ENCODE peak calls at places on chromosomes 4 and X, in four cellular contexts. O is NT2/D1, H is fibroblast of pulmonary artery, C is lower leg skin. I is an unnamed sample.

GRCh38 chr4:139656614-139657486 is 8.8 kb upstream of the MGST2 start:
- DNase-seq in C (peak), O (peak), H (peak), I (peak)

GRCh38 chr4:165199722-165200121 is 7.6 kb upstream of the KLHL2 start:
- DNase-seq in C (no peak), H (no peak), O (no peak), I (no peak)

GRCh38 chr4:169416997-169417396 is 146.2 kb upstream of the SH3RF1 start:
- DNase-seq in O (no peak), C (no peak), H (no peak), I (no peak)

GRCh38 chr4:62377700-62378099 is 1177.6 kb downstream of the ADGRL3 start:
- DNase-seq in C (no peak), H (no peak), O (no peak), I (no peak)

GRCh38 chrX:154531626-154532025 is 15.0 kb downstream of the G6PD start:
- DNase-seq in C (no peak), H (peak), O (no peak), I (peak)

GRCh38 chrX:47581731-47582647 is at the start of gene TIMP1:
- DNase-seq in C (peak), H (peak), O (peak), I (peak)

GRCh38 chrX:10797493-10797892 is 177.1 kb upstream of the MID1 start:
- DNase-seq in H (peak), O (no peak), C (no peak), I (no peak)

GRCh38 chrX:37644381-37645305 is 40.9 kb upstream of the XK start:
- DNase-seq in H (no peak), O (no peak), C (peak), I (no peak)

GRCh38 chr4:72629540-72629939 is 60.5 kb upstream of the ADAMTS3 start:
- DNase-seq in C (no peak), H (peak), O (no peak), I (no peak)

DNA sequence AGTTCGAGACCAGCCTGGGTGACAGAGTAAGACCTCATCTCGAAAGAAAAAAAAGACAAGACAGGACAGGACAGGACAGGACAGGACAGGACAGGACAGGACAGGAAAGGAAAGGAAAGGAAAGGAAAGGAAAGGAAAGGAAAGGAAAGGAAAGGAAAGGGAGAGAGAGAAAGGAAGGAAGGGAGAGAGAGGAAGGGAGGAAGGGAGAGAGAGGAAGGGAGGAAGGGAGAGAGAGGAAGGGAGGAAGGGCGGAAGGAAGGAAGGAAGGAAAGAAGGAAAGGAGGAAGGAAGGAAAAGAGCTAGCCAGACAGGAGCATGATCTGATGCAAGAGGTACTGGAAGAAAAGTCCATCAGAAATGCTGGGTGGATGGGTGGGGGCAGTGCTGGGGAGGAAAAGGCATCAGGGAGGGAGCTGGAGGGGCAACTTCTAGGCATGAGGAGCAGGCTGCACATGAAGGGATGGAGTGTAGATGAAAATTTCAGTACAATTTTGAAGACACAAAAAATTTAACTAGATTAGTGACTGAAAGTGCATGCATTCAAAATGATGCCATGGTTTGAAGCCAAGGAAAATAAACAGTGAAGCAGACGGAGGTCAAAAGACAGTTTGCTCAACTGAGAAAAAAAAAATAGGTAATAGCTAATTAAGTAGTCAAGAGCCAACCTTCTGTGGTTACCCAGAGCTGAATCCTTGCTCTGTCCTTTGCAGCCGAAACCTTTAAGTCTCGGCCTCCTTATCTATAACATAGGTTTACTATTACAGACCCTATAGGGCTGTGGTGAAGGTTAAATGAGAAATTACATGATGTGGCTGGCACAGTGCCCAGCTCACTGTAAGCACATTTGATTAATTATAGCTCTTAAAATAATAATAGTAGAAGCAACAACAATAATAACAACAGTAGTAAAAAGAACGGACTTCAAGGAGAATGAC is 59.9 kb downstream of the ZNF827 start:
- DNase-seq in O (no peak), H (peak), C (no peak), I (no peak)
- H3K4me3 ChIP-seq in O (no peak), H (no peak), C (no peak), I (no peak)

GRCh38 chrX:69156638-69157037 is 8.6 kb downstream of the PJA1 start:
- DNase-seq in O (no peak), H (no peak), C (no peak), I (peak)
- H3K4me3 ChIP-seq in O (no peak), H (no peak), C (no peak), I (no peak)

DNA sequence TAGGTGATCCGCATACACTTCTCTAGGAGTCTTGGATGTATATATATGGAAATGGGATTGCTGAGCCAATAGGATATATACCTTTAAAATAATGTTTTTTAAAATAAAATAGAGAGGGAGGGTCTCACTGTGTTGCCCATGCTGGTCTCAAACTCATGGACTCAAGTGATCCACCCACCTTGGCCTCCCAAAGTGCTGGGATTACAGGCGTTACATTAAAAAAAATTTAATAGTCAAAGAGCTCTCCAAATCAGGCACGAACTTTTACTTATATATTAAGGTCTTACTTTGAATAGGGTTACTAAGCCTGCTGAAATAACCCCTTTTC is 109.0 kb downstream of the GNL3L start:
- DNase-seq in O (no peak), C (no peak), H (no peak), I (no peak)
- H3K4me3 ChIP-seq in O (peak), C (no peak), H (peak), I (peak)

GRCh38 chrX:44342866-44343265 is 606 bp downstream of the EFHC2 start:
- DNase-seq in O (no peak), C (no peak), H (no peak), I (no peak)
- H3K4me3 ChIP-seq in O (peak), C (no peak), H (peak), I (peak)

GRCh38 chr4:85828295-85828910 is 353.5 kb downstream of the ARHGAP24 start:
- DNase-seq in C (no peak), O (no peak), H (peak), I (no peak)
- H3K4me3 ChIP-seq in C (no peak), O (no peak), H (peak), I (peak)

DNA sequence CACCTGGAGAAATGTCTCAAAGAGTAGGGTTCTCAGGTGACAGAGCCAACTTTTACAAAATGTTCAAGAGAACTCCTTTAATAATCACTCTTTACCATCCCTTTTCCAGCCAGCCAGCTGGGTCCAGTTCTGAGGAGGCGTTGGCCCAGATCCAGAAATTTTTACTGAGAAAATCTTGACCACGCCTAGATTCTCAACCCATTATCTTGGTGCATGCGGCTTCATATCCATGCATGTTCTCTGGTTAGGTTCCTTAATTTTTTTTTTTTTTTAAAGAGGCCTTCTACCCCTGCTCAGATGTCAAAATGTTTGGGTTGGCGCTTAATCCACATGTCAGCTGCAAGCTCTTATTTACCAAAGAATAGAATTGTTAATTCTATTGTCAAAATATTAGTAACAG is 12.0 kb upstream of the MAP7D2 start:
- DNase-seq in H (no peak), C (no peak), O (no peak), I (no peak)
- H3K4me3 ChIP-seq in H (no peak), C (no peak), O (no peak), I (no peak)

GRCh38 chr4:15385928-15386327 is 41.9 kb upstream of the C1QTNF7 start:
- DNase-seq in C (no peak), H (no peak), O (no peak), I (no peak)
- H3K4me3 ChIP-seq in C (no peak), H (no peak), O (no peak), I (no peak)

DNA sequence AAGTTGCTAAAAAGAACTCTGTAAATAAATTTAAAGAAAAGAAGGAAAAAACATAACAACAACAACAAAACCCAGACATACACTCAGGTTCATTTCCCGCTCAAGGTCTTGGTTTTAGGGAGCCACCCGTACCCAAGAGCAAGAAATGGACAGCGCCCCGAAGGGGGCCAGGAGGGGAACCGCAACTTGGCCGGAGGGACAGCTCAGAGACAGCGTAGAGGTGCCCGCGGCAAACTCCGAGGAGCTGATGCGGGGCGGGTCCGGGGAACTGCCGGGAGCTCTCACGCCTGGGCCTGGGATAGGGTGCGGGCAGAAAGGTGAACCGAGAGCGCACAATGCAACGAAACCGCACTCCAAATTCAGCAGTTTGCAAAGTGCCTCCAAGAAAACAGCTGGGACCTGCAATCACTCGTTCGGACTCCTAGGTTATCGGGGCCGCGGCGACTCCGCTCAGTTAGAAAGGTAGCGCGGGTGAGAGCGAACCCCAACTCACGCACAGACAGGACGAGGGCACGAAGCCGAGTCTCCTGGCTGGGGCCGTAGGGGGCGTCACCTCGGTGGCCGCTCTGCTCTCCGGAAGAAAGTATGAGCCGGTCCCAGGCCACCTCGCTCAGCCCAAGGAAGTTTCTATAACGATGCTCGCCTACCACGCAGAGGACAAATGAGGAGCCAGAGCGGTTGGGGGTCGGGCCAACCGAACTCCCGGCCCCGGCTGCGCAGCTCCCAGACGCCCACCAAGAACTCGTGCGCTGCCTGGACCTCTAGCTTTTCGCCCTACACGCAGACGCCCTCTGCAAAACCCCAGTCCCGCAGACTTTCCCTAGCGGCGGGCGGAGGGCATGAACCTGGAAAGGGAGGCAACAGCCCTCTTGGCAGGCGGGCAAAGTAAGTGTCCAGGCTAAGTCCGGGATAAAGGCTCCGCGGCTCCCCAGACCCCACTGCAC is 1.4 kb downstream of the NDNF start:
- DNase-seq in O (no peak), C (no peak), H (peak), I (no peak)
- H3K4me3 ChIP-seq in O (peak), C (peak), H (peak), I (peak)

DNA sequence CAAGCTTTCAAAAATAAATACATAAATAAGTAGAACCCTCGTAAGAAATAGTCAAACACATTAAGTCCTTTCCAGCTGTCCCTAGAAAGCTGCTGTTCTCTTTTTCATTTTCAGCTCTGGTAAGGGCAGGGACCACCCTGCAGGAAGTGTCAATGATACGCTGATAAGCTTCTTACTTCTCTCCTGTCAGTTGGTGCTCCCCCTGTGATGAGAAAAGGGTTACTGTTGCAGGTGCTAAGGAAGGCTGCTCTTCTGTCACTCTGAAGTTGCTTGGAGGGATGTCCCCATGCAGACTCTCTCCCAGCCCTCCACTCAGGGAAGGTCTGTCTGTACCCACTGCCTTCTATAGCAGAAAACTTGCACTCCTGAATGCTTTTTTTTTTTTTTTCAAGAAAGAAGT is 1.4 kb downstream of the CXCL3 start:
- DNase-seq in H (no peak), C (no peak), O (no peak), I (no peak)
- H3K4me3 ChIP-seq in H (peak), C (no peak), O (no peak), I (no peak)

I was measured in ascending aorta.